ENCODE peak calls at places on chromosomes 5 and 9, in five cellular contexts. One of them, this sample, is unnamed. For H3K9me3, the result is how much of the 10 kb centered on the place peaks cover.

GRCh38 chr9:103755986-103756385 is 338.1 kb upstream of the SMC2 start:
- DNase-seq in small intestine: no peak
- DNase-seq in GM23248: no peak
- DNase-seq in left ventricle myocardium inferior: no peak
- DNase-seq in iPS DF 6.9: no peak
- DNase-seq in this sample: no peak

GRCh38 chr5:93054424-93055165 is 526.4 kb downstream of the NR2F1-AS1 start:
- DNase-seq in GM23248: peak
- DNase-seq in small intestine: no peak
- DNase-seq in iPS DF 6.9: no peak
- DNase-seq in left ventricle myocardium inferior: no peak
- DNase-seq in this sample: no peak

GRCh38 chr9:133683494-133684460 is 47.6 kb downstream of the DBH start:
- DNase-seq in small intestine: peak
- DNase-seq in GM23248: peak
- DNase-seq in iPS DF 6.9: no peak
- DNase-seq in left ventricle myocardium inferior: peak
- DNase-seq in this sample: peak

GRCh38 chr5:23419115-23419514 is 88.3 kb upstream of the PRDM9 start:
- DNase-seq in GM23248: no peak
- DNase-seq in iPS DF 6.9: peak
- DNase-seq in left ventricle myocardium inferior: no peak
- DNase-seq in small intestine: no peak
- DNase-seq in this sample: no peak

GRCh38 chr9:95197692-95198271 is 119.7 kb downstream of the FANCC start:
- DNase-seq in small intestine: no peak
- DNase-seq in left ventricle myocardium inferior: no peak
- DNase-seq in GM23248: peak
- DNase-seq in iPS DF 6.9: no peak
- DNase-seq in this sample: no peak

GRCh38 chr9:2234371-2234893 is 219.3 kb downstream of the SMARCA2 start:
- DNase-seq in small intestine: no peak
- DNase-seq in iPS DF 6.9: no peak
- DNase-seq in left ventricle myocardium inferior: no peak
- DNase-seq in GM23248: peak
- DNase-seq in this sample: no peak

GRCh38 chr5:32506809-32507208 is 62.3 kb upstream of the ZFR start:
- DNase-seq in left ventricle myocardium inferior: no peak
- DNase-seq in small intestine: no peak
- DNase-seq in GM23248: peak
- DNase-seq in iPS DF 6.9: no peak
- DNase-seq in this sample: no peak

GRCh38 chr9:100088202-100088601 is 10.6 kb downstream of the ERP44 start:
- DNase-seq in GM23248: no peak
- DNase-seq in iPS DF 6.9: no peak
- DNase-seq in left ventricle myocardium inferior: no peak
- DNase-seq in small intestine: no peak
- DNase-seq in this sample: no peak

GRCh38 chr5:158485604-158486081 is 614.1 kb downstream of the EBF1 start:
- DNase-seq in iPS DF 6.9: no peak
- DNase-seq in left ventricle myocardium inferior: peak
- DNase-seq in small intestine: no peak
- DNase-seq in GM23248: peak
- DNase-seq in this sample: no peak

GRCh38 chr5:115455241-115455640 is 89.3 kb downstream of the FEM1C start:
- DNase-seq in left ventricle myocardium inferior: no peak
- DNase-seq in small intestine: peak
- DNase-seq in iPS DF 6.9: no peak
- DNase-seq in GM23248: peak
- DNase-seq in this sample: no peak

GRCh38 chr9:72954431-72955420 is 1.9 kb upstream of the ALDH1A1 start:
- DNase-seq in left ventricle myocardium inferior: no peak
- DNase-seq in GM23248: peak
- DNase-seq in small intestine: no peak
- DNase-seq in iPS DF 6.9: no peak
- DNase-seq in this sample: no peak

GRCh38 chr5:118233601-118234000 is 754.7 kb downstream of the DTWD2 start:
- DNase-seq in left ventricle myocardium inferior: no peak
- DNase-seq in GM23248: no peak
- DNase-seq in small intestine: no peak
- DNase-seq in iPS DF 6.9: no peak
- DNase-seq in this sample: no peak

GRCh38 chr9:136088481-136088938 is 6.6 kb downstream of the NACC2 start:
- DNase-seq in small intestine: no peak
- DNase-seq in left ventricle myocardium inferior: peak
- DNase-seq in iPS DF 6.9: no peak
- DNase-seq in GM23248: no peak
- DNase-seq in this sample: peak

GRCh38 chr5:68547621-68548020 is 332.1 kb downstream of the PIK3R1 start:
- DNase-seq in GM23248: no peak
- DNase-seq in iPS DF 6.9: no peak
- DNase-seq in small intestine: no peak
- DNase-seq in left ventricle myocardium inferior: no peak
- DNase-seq in this sample: no peak

GRCh38 chr9:134719331-134719730 is 77.7 kb downstream of the COL5A1 start:
- DNase-seq in small intestine: no peak
- DNase-seq in iPS DF 6.9: no peak
- DNase-seq in left ventricle myocardium inferior: no peak
- DNase-seq in GM23248: no peak
- DNase-seq in this sample: no peak

GRCh38 chr5:133051117-133051546 is 681 bp upstream of the HSPA4 start:
- DNase-seq in GM23248: peak
- DNase-seq in left ventricle myocardium inferior: no peak
- DNase-seq in iPS DF 6.9: no peak
- DNase-seq in small intestine: no peak
- DNase-seq in this sample: no peak

GRCh38 chr9:122346478-122347347 is 24.1 kb upstream of the PTGS1 start:
- DNase-seq in left ventricle myocardium inferior: peak
- DNase-seq in small intestine: peak
- DNase-seq in iPS DF 6.9: no peak
- DNase-seq in GM23248: peak
- DNase-seq in this sample: no peak

GRCh38 chr5:79493596-79494343 is 20.2 kb downstream of the HOMER1 start:
- DNase-seq in GM23248: peak
- DNase-seq in iPS DF 6.9: no peak
- DNase-seq in small intestine: no peak
- DNase-seq in left ventricle myocardium inferior: no peak
- DNase-seq in this sample: no peak

GRCh38 chr5:34716986-34717385 is 60.9 kb downstream of the RAI14 start:
- DNase-seq in small intestine: no peak
- DNase-seq in GM23248: peak
- DNase-seq in iPS DF 6.9: no peak
- DNase-seq in left ventricle myocardium inferior: no peak
- DNase-seq in this sample: no peak

GRCh38 chr5:137954131-137954879 is 65.0 kb downstream of the PKD2L2 start:
- DNase-seq in small intestine: no peak
- DNase-seq in iPS DF 6.9: no peak
- DNase-seq in left ventricle myocardium inferior: no peak
- DNase-seq in GM23248: peak
- DNase-seq in this sample: no peak

GRCh38 chr9:92616199-92617129 is 53.5 kb downstream of the IPPK start:
- DNase-seq in GM23248: peak
- DNase-seq in left ventricle myocardium inferior: no peak
- DNase-seq in small intestine: no peak
- DNase-seq in iPS DF 6.9: no peak
- DNase-seq in this sample: no peak

GRCh38 chr5:1515921-1516571 is 7.7 kb downstream of the LPCAT1 start:
- DNase-seq in small intestine: no peak
- DNase-seq in GM23248: peak
- DNase-seq in iPS DF 6.9: no peak
- DNase-seq in left ventricle myocardium inferior: peak
- DNase-seq in this sample: peak

GRCh38 chr9:126756238-126756637 is 48.6 kb upstream of the ZBTB43 start:
- DNase-seq in GM23248: no peak
- DNase-seq in left ventricle myocardium inferior: no peak
- DNase-seq in small intestine: no peak
- DNase-seq in iPS DF 6.9: no peak
- DNase-seq in this sample: no peak

GRCh38 chr9:129058965-129059795 is 21.7 kb upstream of the DOLPP1 start:
- DNase-seq in iPS DF 6.9: no peak
- DNase-seq in left ventricle myocardium inferior: no peak
- DNase-seq in small intestine: peak
- DNase-seq in GM23248: peak
- DNase-seq in this sample: no peak

GRCh38 chr9:83418283-83418682 is 119.9 kb downstream of the FRMD3 start:
- DNase-seq in iPS DF 6.9: no peak
- DNase-seq in left ventricle myocardium inferior: no peak
- DNase-seq in small intestine: no peak
- DNase-seq in GM23248: no peak
- DNase-seq in this sample: no peak

GRCh38 chr9:113307401-113307975 is 4.3 kb upstream of the RNF183 start:
- DNase-seq in GM23248: no peak
- DNase-seq in small intestine: no peak
- DNase-seq in left ventricle myocardium inferior: no peak
- DNase-seq in iPS DF 6.9: no peak
- DNase-seq in this sample: no peak

DNA sequence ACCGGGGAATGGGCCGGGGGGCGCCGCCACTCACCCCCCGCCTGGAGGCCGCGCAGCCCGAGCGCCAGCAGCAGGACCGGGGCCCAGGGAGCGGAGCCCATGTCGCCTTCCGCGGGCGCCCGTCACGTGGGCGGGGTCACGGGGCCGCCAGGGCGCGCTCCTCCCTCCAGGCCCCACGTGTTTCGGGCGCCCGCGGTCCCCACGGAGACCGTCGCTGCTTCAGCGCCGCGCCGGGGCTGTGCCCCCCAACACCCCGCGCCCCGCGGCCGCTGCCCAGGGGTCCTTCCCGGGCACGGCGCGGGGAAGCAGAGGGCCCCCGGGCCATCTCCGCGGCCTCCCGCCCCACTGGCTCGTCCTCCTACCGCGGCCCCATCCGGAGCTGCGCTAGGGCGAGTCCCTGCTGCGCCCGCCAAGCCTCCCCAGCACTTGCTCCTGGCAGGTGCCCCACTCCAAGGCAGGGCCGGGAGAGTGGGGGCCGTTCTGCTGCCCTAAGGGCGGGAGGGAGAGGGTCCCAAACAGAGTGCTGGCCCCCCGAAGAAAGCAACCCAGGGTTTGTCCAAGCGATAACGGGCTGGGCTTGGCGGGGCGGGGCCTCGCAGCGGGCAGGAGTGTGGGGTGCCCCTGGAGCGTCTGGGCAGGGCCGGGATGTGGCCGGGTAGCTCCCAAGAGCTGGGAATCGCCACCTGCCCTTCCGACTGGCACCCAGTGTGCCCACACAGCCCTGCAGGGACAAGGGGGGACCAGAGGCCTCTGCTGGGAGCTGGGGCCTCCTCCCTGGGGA is at the start of gene DPP7:
- DNase-seq in left ventricle myocardium inferior: peak
- DNase-seq in small intestine: peak
- DNase-seq in iPS DF 6.9: no peak
- DNase-seq in GM23248: peak
- DNase-seq in this sample: peak
- H3K27ac ChIP-seq in left ventricle myocardium inferior: peak
- H3K27ac ChIP-seq in small intestine: no peak
- H3K27ac ChIP-seq in iPS DF 6.9: no peak
- H3K27ac ChIP-seq in GM23248: no peak
- H3K27ac ChIP-seq in this sample: no peak

GRCh38 chr9:80437825-80438224 is 866.1 kb downstream of the TLE4 start:
- DNase-seq in small intestine: no peak
- DNase-seq in iPS DF 6.9: no peak
- DNase-seq in GM23248: no peak
- DNase-seq in left ventricle myocardium inferior: no peak
- DNase-seq in this sample: no peak

GRCh38 chr9:80440724-80441123 is 869.0 kb downstream of the TLE4 start:
- DNase-seq in GM23248: no peak
- DNase-seq in small intestine: no peak
- DNase-seq in iPS DF 6.9: no peak
- DNase-seq in left ventricle myocardium inferior: no peak
- DNase-seq in this sample: no peak

GRCh38 chr9:80435591-80435990 is 863.8 kb downstream of the TLE4 start:
- DNase-seq in GM23248: no peak
- DNase-seq in left ventricle myocardium inferior: no peak
- DNase-seq in iPS DF 6.9: no peak
- DNase-seq in small intestine: no peak
- DNase-seq in this sample: no peak
- H3K9me3 ChIP-seq in GM23248: under half
- H3K9me3 ChIP-seq in left ventricle myocardium inferior: under half
- H3K9me3 ChIP-seq in iPS DF 6.9: under half
- H3K9me3 ChIP-seq in small intestine: under half
- H3K9me3 ChIP-seq in this sample: under half

DNA sequence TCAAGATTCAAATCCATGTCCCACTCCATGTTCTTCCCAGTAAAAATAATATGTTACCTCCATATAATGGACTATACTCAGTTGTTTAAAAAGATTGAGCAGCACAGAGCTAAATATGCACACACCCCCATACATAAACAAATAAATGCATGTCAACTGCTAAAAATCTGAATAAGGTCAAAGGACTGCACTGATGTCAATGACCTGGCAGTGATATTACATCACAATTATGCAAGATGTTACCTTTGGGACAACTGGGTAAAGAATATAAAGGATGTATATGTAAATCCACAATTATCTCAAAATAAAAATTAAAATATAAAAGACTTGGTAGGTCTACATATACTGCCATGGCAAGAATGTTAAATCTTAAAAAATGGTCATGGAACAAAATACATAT is 57.9 kb downstream of the CDK5RAP2 start:
- DNase-seq in small intestine: no peak
- DNase-seq in left ventricle myocardium inferior: no peak
- DNase-seq in GM23248: no peak
- DNase-seq in iPS DF 6.9: no peak
- DNase-seq in this sample: no peak
- H3K4me3 ChIP-seq in small intestine: no peak
- H3K4me3 ChIP-seq in left ventricle myocardium inferior: no peak
- H3K4me3 ChIP-seq in GM23248: no peak
- H3K4me3 ChIP-seq in iPS DF 6.9: no peak
- H3K4me3 ChIP-seq in this sample: no peak

GRCh38 chr5:95838552-95838951 is 16.0 kb upstream of the GLRX start:
- DNase-seq in GM23248: no peak
- DNase-seq in left ventricle myocardium inferior: no peak
- DNase-seq in small intestine: peak
- DNase-seq in iPS DF 6.9: no peak
- DNase-seq in this sample: no peak

GRCh38 chr5:95841914-95842812 is 19.6 kb upstream of the GLRX start:
- DNase-seq in iPS DF 6.9: no peak
- DNase-seq in left ventricle myocardium inferior: no peak
- DNase-seq in GM23248: peak
- DNase-seq in small intestine: no peak
- DNase-seq in this sample: no peak

GRCh38 chr5:95842955-95843544 is 20.5 kb upstream of the GLRX start:
- DNase-seq in GM23248: peak
- DNase-seq in iPS DF 6.9: no peak
- DNase-seq in small intestine: no peak
- DNase-seq in left ventricle myocardium inferior: peak
- DNase-seq in this sample: peak

GRCh38 chr5:95839658-95840057 is 17.1 kb upstream of the GLRX start:
- DNase-seq in small intestine: no peak
- DNase-seq in left ventricle myocardium inferior: no peak
- DNase-seq in GM23248: no peak
- DNase-seq in iPS DF 6.9: no peak
- DNase-seq in this sample: no peak

DNA sequence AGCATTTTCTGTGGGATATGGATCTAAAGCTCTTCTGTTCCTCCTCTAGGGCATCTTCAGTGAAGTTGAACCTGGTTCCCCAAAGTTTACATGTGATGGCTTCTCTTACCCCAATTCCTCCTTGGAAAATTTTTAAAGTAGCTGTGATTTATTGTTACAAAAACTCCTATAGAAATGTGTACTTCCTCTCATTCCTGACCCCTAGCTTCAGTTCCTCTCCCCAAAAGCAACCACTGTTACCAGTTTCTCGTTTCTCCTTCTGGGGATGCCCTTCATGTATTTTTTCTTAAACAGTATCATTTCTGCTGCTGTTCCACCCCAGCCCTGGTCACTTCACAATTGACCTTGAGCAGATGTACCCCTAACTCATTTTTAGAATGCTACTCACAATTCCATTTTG is 18.4 kb upstream of the GLRX start:
- DNase-seq in small intestine: no peak
- DNase-seq in left ventricle myocardium inferior: no peak
- DNase-seq in iPS DF 6.9: no peak
- DNase-seq in GM23248: no peak
- DNase-seq in this sample: no peak
- H3K27ac ChIP-seq in small intestine: no peak
- H3K27ac ChIP-seq in left ventricle myocardium inferior: peak
- H3K27ac ChIP-seq in iPS DF 6.9: no peak
- H3K27ac ChIP-seq in GM23248: peak
- H3K27ac ChIP-seq in this sample: peak